ENCODE peak calls at places on chromosomes 3 and 15, in eight cellular contexts. One of them, this sample, is unnamed.

GRCh38 chr15:92801412-92801773 is 98.7 kb upstream of the CHD2 start:
- DNase-seq in progenitor cell of endocrine pancreas: no peak
- DNase-seq in pulmonary artery endothelial cell: no peak
- DNase-seq in dorsolateral prefrontal cortex: no peak
- DNase-seq in activated naive CD8-positive, alpha-beta T cell treated with anti-CD3 and anti-CD28 coated beads, Interleukin-2, amount 50 U/mL, for 16 hours: no peak
- DNase-seq in heart left ventricle: no peak
- DNase-seq in central memory CD4-positive, alpha-beta T cell: no peak
- DNase-seq in upper lobe of right lung: no peak
- DNase-seq in this sample: no peak

GRCh38 chr3:50267280-50267913 is 1.6 kb upstream of the SEMA3B start:
- DNase-seq in progenitor cell of endocrine pancreas: no peak
- DNase-seq in dorsolateral prefrontal cortex: peak
- DNase-seq in pulmonary artery endothelial cell: no peak
- DNase-seq in central memory CD4-positive, alpha-beta T cell: no peak
- DNase-seq in activated naive CD8-positive, alpha-beta T cell treated with anti-CD3 and anti-CD28 coated beads, Interleukin-2, amount 50 U/mL, for 16 hours: no peak
- DNase-seq in heart left ventricle: peak
- DNase-seq in upper lobe of right lung: peak
- DNase-seq in this sample: no peak

GRCh38 chr3:114338651-114339357 is 45.0 kb downstream of the TIGIT start:
- DNase-seq in progenitor cell of endocrine pancreas: no peak
- DNase-seq in activated naive CD8-positive, alpha-beta T cell treated with anti-CD3 and anti-CD28 coated beads, Interleukin-2, amount 50 U/mL, for 16 hours: no peak
- DNase-seq in pulmonary artery endothelial cell: no peak
- DNase-seq in heart left ventricle: no peak
- DNase-seq in dorsolateral prefrontal cortex: no peak
- DNase-seq in upper lobe of right lung: no peak
- DNase-seq in central memory CD4-positive, alpha-beta T cell: no peak
- DNase-seq in this sample: no peak

GRCh38 chr3:139032326-139033002 is 11.7 kb upstream of the PRR23B start:
- DNase-seq in heart left ventricle: no peak
- DNase-seq in upper lobe of right lung: no peak
- DNase-seq in dorsolateral prefrontal cortex: no peak
- DNase-seq in pulmonary artery endothelial cell: no peak
- DNase-seq in central memory CD4-positive, alpha-beta T cell: no peak
- DNase-seq in progenitor cell of endocrine pancreas: no peak
- DNase-seq in activated naive CD8-positive, alpha-beta T cell treated with anti-CD3 and anti-CD28 coated beads, Interleukin-2, amount 50 U/mL, for 16 hours: no peak
- DNase-seq in this sample: no peak

GRCh38 chr3:120798346-120798745 is 55.8 kb downstream of the GTF2E1 start:
- DNase-seq in pulmonary artery endothelial cell: no peak
- DNase-seq in dorsolateral prefrontal cortex: no peak
- DNase-seq in central memory CD4-positive, alpha-beta T cell: no peak
- DNase-seq in activated naive CD8-positive, alpha-beta T cell treated with anti-CD3 and anti-CD28 coated beads, Interleukin-2, amount 50 U/mL, for 16 hours: no peak
- DNase-seq in upper lobe of right lung: no peak
- DNase-seq in heart left ventricle: no peak
- DNase-seq in progenitor cell of endocrine pancreas: no peak
- DNase-seq in this sample: no peak

GRCh38 chr3:144264805-144265204 is 293.2 kb downstream of the DIPK2A start:
- DNase-seq in pulmonary artery endothelial cell: no peak
- DNase-seq in dorsolateral prefrontal cortex: no peak
- DNase-seq in central memory CD4-positive, alpha-beta T cell: no peak
- DNase-seq in progenitor cell of endocrine pancreas: no peak
- DNase-seq in heart left ventricle: no peak
- DNase-seq in activated naive CD8-positive, alpha-beta T cell treated with anti-CD3 and anti-CD28 coated beads, Interleukin-2, amount 50 U/mL, for 16 hours: no peak
- DNase-seq in upper lobe of right lung: no peak
- DNase-seq in this sample: no peak

GRCh38 chr15:80789836-80790235 is 10.7 kb downstream of the CEMIP start:
- DNase-seq in central memory CD4-positive, alpha-beta T cell: no peak
- DNase-seq in upper lobe of right lung: no peak
- DNase-seq in pulmonary artery endothelial cell: no peak
- DNase-seq in activated naive CD8-positive, alpha-beta T cell treated with anti-CD3 and anti-CD28 coated beads, Interleukin-2, amount 50 U/mL, for 16 hours: no peak
- DNase-seq in progenitor cell of endocrine pancreas: no peak
- DNase-seq in dorsolateral prefrontal cortex: no peak
- DNase-seq in heart left ventricle: no peak
- DNase-seq in this sample: no peak

GRCh38 chr3:10614160-10614559 is 108.8 kb upstream of the ATP2B2 start:
- DNase-seq in central memory CD4-positive, alpha-beta T cell: no peak
- DNase-seq in activated naive CD8-positive, alpha-beta T cell treated with anti-CD3 and anti-CD28 coated beads, Interleukin-2, amount 50 U/mL, for 16 hours: no peak
- DNase-seq in dorsolateral prefrontal cortex: no peak
- DNase-seq in progenitor cell of endocrine pancreas: no peak
- DNase-seq in upper lobe of right lung: no peak
- DNase-seq in pulmonary artery endothelial cell: no peak
- DNase-seq in heart left ventricle: no peak
- DNase-seq in this sample: no peak

GRCh38 chr15:93497256-93497655 is 408.2 kb upstream of the RGMA start:
- DNase-seq in upper lobe of right lung: no peak
- DNase-seq in pulmonary artery endothelial cell: no peak
- DNase-seq in central memory CD4-positive, alpha-beta T cell: no peak
- DNase-seq in activated naive CD8-positive, alpha-beta T cell treated with anti-CD3 and anti-CD28 coated beads, Interleukin-2, amount 50 U/mL, for 16 hours: no peak
- DNase-seq in dorsolateral prefrontal cortex: no peak
- DNase-seq in progenitor cell of endocrine pancreas: no peak
- DNase-seq in heart left ventricle: no peak
- DNase-seq in this sample: no peak

GRCh38 chr3:47912006-47912504 is 104.2 kb downstream of the MAP4 start:
- DNase-seq in dorsolateral prefrontal cortex: no peak
- DNase-seq in progenitor cell of endocrine pancreas: no peak
- DNase-seq in central memory CD4-positive, alpha-beta T cell: no peak
- DNase-seq in upper lobe of right lung: no peak
- DNase-seq in heart left ventricle: no peak
- DNase-seq in pulmonary artery endothelial cell: no peak
- DNase-seq in activated naive CD8-positive, alpha-beta T cell treated with anti-CD3 and anti-CD28 coated beads, Interleukin-2, amount 50 U/mL, for 16 hours: no peak
- DNase-seq in this sample: no peak

GRCh38 chr3:187567741-187568140 is 102.5 kb downstream of the SST start:
- DNase-seq in upper lobe of right lung: no peak
- DNase-seq in activated naive CD8-positive, alpha-beta T cell treated with anti-CD3 and anti-CD28 coated beads, Interleukin-2, amount 50 U/mL, for 16 hours: no peak
- DNase-seq in heart left ventricle: no peak
- DNase-seq in dorsolateral prefrontal cortex: no peak
- DNase-seq in pulmonary artery endothelial cell: no peak
- DNase-seq in progenitor cell of endocrine pancreas: no peak
- DNase-seq in central memory CD4-positive, alpha-beta T cell: no peak
- DNase-seq in this sample: no peak

GRCh38 chr15:64610257-64610919 is 150.0 kb downstream of the ZNF609 start:
- DNase-seq in progenitor cell of endocrine pancreas: no peak
- DNase-seq in activated naive CD8-positive, alpha-beta T cell treated with anti-CD3 and anti-CD28 coated beads, Interleukin-2, amount 50 U/mL, for 16 hours: no peak
- DNase-seq in pulmonary artery endothelial cell: no peak
- DNase-seq in central memory CD4-positive, alpha-beta T cell: no peak
- DNase-seq in dorsolateral prefrontal cortex: no peak
- DNase-seq in upper lobe of right lung: no peak
- DNase-seq in heart left ventricle: no peak
- DNase-seq in this sample: no peak

GRCh38 chr3:87127286-87127685 is 99.8 kb upstream of the CHMP2B start:
- DNase-seq in central memory CD4-positive, alpha-beta T cell: no peak
- DNase-seq in activated naive CD8-positive, alpha-beta T cell treated with anti-CD3 and anti-CD28 coated beads, Interleukin-2, amount 50 U/mL, for 16 hours: no peak
- DNase-seq in progenitor cell of endocrine pancreas: no peak
- DNase-seq in upper lobe of right lung: no peak
- DNase-seq in heart left ventricle: no peak
- DNase-seq in dorsolateral prefrontal cortex: no peak
- DNase-seq in pulmonary artery endothelial cell: no peak
- DNase-seq in this sample: no peak

GRCh38 chr15:60480149-60480548 is 1.2 kb upstream of the ICE2 start:
- DNase-seq in activated naive CD8-positive, alpha-beta T cell treated with anti-CD3 and anti-CD28 coated beads, Interleukin-2, amount 50 U/mL, for 16 hours: no peak
- DNase-seq in progenitor cell of endocrine pancreas: no peak
- DNase-seq in central memory CD4-positive, alpha-beta T cell: no peak
- DNase-seq in pulmonary artery endothelial cell: no peak
- DNase-seq in heart left ventricle: no peak
- DNase-seq in dorsolateral prefrontal cortex: no peak
- DNase-seq in upper lobe of right lung: no peak
- DNase-seq in this sample: no peak

GRCh38 chr3:17798000-17798399 is 55.6 kb upstream of the TBC1D5 start:
- DNase-seq in dorsolateral prefrontal cortex: no peak
- DNase-seq in central memory CD4-positive, alpha-beta T cell: no peak
- DNase-seq in progenitor cell of endocrine pancreas: no peak
- DNase-seq in heart left ventricle: no peak
- DNase-seq in upper lobe of right lung: no peak
- DNase-seq in pulmonary artery endothelial cell: no peak
- DNase-seq in activated naive CD8-positive, alpha-beta T cell treated with anti-CD3 and anti-CD28 coated beads, Interleukin-2, amount 50 U/mL, for 16 hours: no peak
- DNase-seq in this sample: no peak

GRCh38 chr3:122921791-122922651 is 105.5 kb downstream of the SEMA5B start:
- DNase-seq in upper lobe of right lung: no peak
- DNase-seq in pulmonary artery endothelial cell: no peak
- DNase-seq in dorsolateral prefrontal cortex: no peak
- DNase-seq in activated naive CD8-positive, alpha-beta T cell treated with anti-CD3 and anti-CD28 coated beads, Interleukin-2, amount 50 U/mL, for 16 hours: no peak
- DNase-seq in progenitor cell of endocrine pancreas: peak
- DNase-seq in central memory CD4-positive, alpha-beta T cell: no peak
- DNase-seq in heart left ventricle: no peak
- DNase-seq in this sample: no peak

GRCh38 chr3:10378742-10379141 is 57.8 kb upstream of the SEC13 start:
- DNase-seq in activated naive CD8-positive, alpha-beta T cell treated with anti-CD3 and anti-CD28 coated beads, Interleukin-2, amount 50 U/mL, for 16 hours: no peak
- DNase-seq in central memory CD4-positive, alpha-beta T cell: no peak
- DNase-seq in progenitor cell of endocrine pancreas: no peak
- DNase-seq in dorsolateral prefrontal cortex: no peak
- DNase-seq in pulmonary artery endothelial cell: no peak
- DNase-seq in heart left ventricle: no peak
- DNase-seq in upper lobe of right lung: no peak
- DNase-seq in this sample: no peak

GRCh38 chr15:58641660-58642059 is 107.8 kb downstream of the ADAM10 start:
- DNase-seq in dorsolateral prefrontal cortex: no peak
- DNase-seq in pulmonary artery endothelial cell: no peak
- DNase-seq in upper lobe of right lung: no peak
- DNase-seq in heart left ventricle: no peak
- DNase-seq in progenitor cell of endocrine pancreas: no peak
- DNase-seq in activated naive CD8-positive, alpha-beta T cell treated with anti-CD3 and anti-CD28 coated beads, Interleukin-2, amount 50 U/mL, for 16 hours: no peak
- DNase-seq in central memory CD4-positive, alpha-beta T cell: no peak
- DNase-seq in this sample: no peak

GRCh38 chr3:194030372-194030771 is 105.6 kb upstream of the HES1 start:
- DNase-seq in progenitor cell of endocrine pancreas: no peak
- DNase-seq in central memory CD4-positive, alpha-beta T cell: no peak
- DNase-seq in activated naive CD8-positive, alpha-beta T cell treated with anti-CD3 and anti-CD28 coated beads, Interleukin-2, amount 50 U/mL, for 16 hours: no peak
- DNase-seq in upper lobe of right lung: no peak
- DNase-seq in pulmonary artery endothelial cell: no peak
- DNase-seq in heart left ventricle: no peak
- DNase-seq in dorsolateral prefrontal cortex: no peak
- DNase-seq in this sample: no peak

GRCh38 chr3:171772427-171773056 is 37.7 kb downstream of the PLD1 start:
- DNase-seq in heart left ventricle: peak
- DNase-seq in progenitor cell of endocrine pancreas: peak
- DNase-seq in pulmonary artery endothelial cell: no peak
- DNase-seq in central memory CD4-positive, alpha-beta T cell: peak
- DNase-seq in upper lobe of right lung: no peak
- DNase-seq in activated naive CD8-positive, alpha-beta T cell treated with anti-CD3 and anti-CD28 coated beads, Interleukin-2, amount 50 U/mL, for 16 hours: no peak
- DNase-seq in dorsolateral prefrontal cortex: peak
- DNase-seq in this sample: peak

GRCh38 chr15:70690491-70691281 is 72.7 kb downstream of the UACA start:
- DNase-seq in heart left ventricle: no peak
- DNase-seq in dorsolateral prefrontal cortex: no peak
- DNase-seq in pulmonary artery endothelial cell: no peak
- DNase-seq in progenitor cell of endocrine pancreas: no peak
- DNase-seq in activated naive CD8-positive, alpha-beta T cell treated with anti-CD3 and anti-CD28 coated beads, Interleukin-2, amount 50 U/mL, for 16 hours: no peak
- DNase-seq in central memory CD4-positive, alpha-beta T cell: no peak
- DNase-seq in upper lobe of right lung: no peak
- DNase-seq in this sample: no peak

GRCh38 chr3:20013396-20013795 is 1.3 kb upstream of the PP2D1 start:
- DNase-seq in pulmonary artery endothelial cell: no peak
- DNase-seq in upper lobe of right lung: no peak
- DNase-seq in activated naive CD8-positive, alpha-beta T cell treated with anti-CD3 and anti-CD28 coated beads, Interleukin-2, amount 50 U/mL, for 16 hours: no peak
- DNase-seq in central memory CD4-positive, alpha-beta T cell: no peak
- DNase-seq in progenitor cell of endocrine pancreas: no peak
- DNase-seq in heart left ventricle: no peak
- DNase-seq in dorsolateral prefrontal cortex: no peak
- DNase-seq in this sample: no peak

GRCh38 chr3:134768116-134768515 is 26.9 kb upstream of the EPHB1 start:
- DNase-seq in progenitor cell of endocrine pancreas: no peak
- DNase-seq in dorsolateral prefrontal cortex: no peak
- DNase-seq in activated naive CD8-positive, alpha-beta T cell treated with anti-CD3 and anti-CD28 coated beads, Interleukin-2, amount 50 U/mL, for 16 hours: no peak
- DNase-seq in upper lobe of right lung: no peak
- DNase-seq in central memory CD4-positive, alpha-beta T cell: no peak
- DNase-seq in pulmonary artery endothelial cell: no peak
- DNase-seq in heart left ventricle: no peak
- DNase-seq in this sample: no peak

GRCh38 chr3:55655544-55655943 is 168.4 kb upstream of the WNT5A start:
- DNase-seq in activated naive CD8-positive, alpha-beta T cell treated with anti-CD3 and anti-CD28 coated beads, Interleukin-2, amount 50 U/mL, for 16 hours: no peak
- DNase-seq in progenitor cell of endocrine pancreas: no peak
- DNase-seq in dorsolateral prefrontal cortex: no peak
- DNase-seq in heart left ventricle: no peak
- DNase-seq in central memory CD4-positive, alpha-beta T cell: no peak
- DNase-seq in pulmonary artery endothelial cell: no peak
- DNase-seq in upper lobe of right lung: no peak
- DNase-seq in this sample: no peak

GRCh38 chr15:90915808-90916440 is 12.8 kb downstream of the MAN2A2 start:
- DNase-seq in activated naive CD8-positive, alpha-beta T cell treated with anti-CD3 and anti-CD28 coated beads, Interleukin-2, amount 50 U/mL, for 16 hours: no peak
- DNase-seq in upper lobe of right lung: peak
- DNase-seq in central memory CD4-positive, alpha-beta T cell: no peak
- DNase-seq in dorsolateral prefrontal cortex: no peak
- DNase-seq in progenitor cell of endocrine pancreas: no peak
- DNase-seq in pulmonary artery endothelial cell: no peak
- DNase-seq in heart left ventricle: peak
- DNase-seq in this sample: no peak

GRCh38 chr3:63442918-63443317 is 164.8 kb downstream of the SYNPR start:
- DNase-seq in central memory CD4-positive, alpha-beta T cell: no peak
- DNase-seq in pulmonary artery endothelial cell: no peak
- DNase-seq in dorsolateral prefrontal cortex: no peak
- DNase-seq in progenitor cell of endocrine pancreas: no peak
- DNase-seq in upper lobe of right lung: no peak
- DNase-seq in activated naive CD8-positive, alpha-beta T cell treated with anti-CD3 and anti-CD28 coated beads, Interleukin-2, amount 50 U/mL, for 16 hours: no peak
- DNase-seq in heart left ventricle: no peak
- DNase-seq in this sample: no peak

GRCh38 chr3:23948761-23949160 is 3.7 kb downstream of the NR1D2 start:
- DNase-seq in upper lobe of right lung: no peak
- DNase-seq in activated naive CD8-positive, alpha-beta T cell treated with anti-CD3 and anti-CD28 coated beads, Interleukin-2, amount 50 U/mL, for 16 hours: no peak
- DNase-seq in heart left ventricle: no peak
- DNase-seq in pulmonary artery endothelial cell: no peak
- DNase-seq in central memory CD4-positive, alpha-beta T cell: no peak
- DNase-seq in progenitor cell of endocrine pancreas: no peak
- DNase-seq in dorsolateral prefrontal cortex: no peak
- DNase-seq in this sample: no peak

GRCh38 chr3:182484184-182484583 is 309.1 kb upstream of the ATP11B start:
- DNase-seq in progenitor cell of endocrine pancreas: no peak
- DNase-seq in heart left ventricle: no peak
- DNase-seq in upper lobe of right lung: no peak
- DNase-seq in dorsolateral prefrontal cortex: no peak
- DNase-seq in central memory CD4-positive, alpha-beta T cell: no peak
- DNase-seq in activated naive CD8-positive, alpha-beta T cell treated with anti-CD3 and anti-CD28 coated beads, Interleukin-2, amount 50 U/mL, for 16 hours: no peak
- DNase-seq in pulmonary artery endothelial cell: no peak
- DNase-seq in this sample: no peak

GRCh38 chr15:64334530-64334929 is 21.4 kb downstream of the CSNK1G1 start:
- DNase-seq in central memory CD4-positive, alpha-beta T cell: peak
- DNase-seq in dorsolateral prefrontal cortex: no peak
- DNase-seq in activated naive CD8-positive, alpha-beta T cell treated with anti-CD3 and anti-CD28 coated beads, Interleukin-2, amount 50 U/mL, for 16 hours: no peak
- DNase-seq in pulmonary artery endothelial cell: no peak
- DNase-seq in heart left ventricle: no peak
- DNase-seq in upper lobe of right lung: no peak
- DNase-seq in progenitor cell of endocrine pancreas: no peak
- DNase-seq in this sample: peak

GRCh38 chr3:149274220-149274619 is 52.6 kb upstream of the CP start:
- DNase-seq in pulmonary artery endothelial cell: no peak
- DNase-seq in central memory CD4-positive, alpha-beta T cell: no peak
- DNase-seq in activated naive CD8-positive, alpha-beta T cell treated with anti-CD3 and anti-CD28 coated beads, Interleukin-2, amount 50 U/mL, for 16 hours: no peak
- DNase-seq in heart left ventricle: no peak
- DNase-seq in dorsolateral prefrontal cortex: no peak
- DNase-seq in progenitor cell of endocrine pancreas: no peak
- DNase-seq in upper lobe of right lung: no peak
- DNase-seq in this sample: no peak

GRCh38 chr3:85808750-85809149 is 850.0 kb downstream of the CADM2 start:
- DNase-seq in dorsolateral prefrontal cortex: no peak
- DNase-seq in activated naive CD8-positive, alpha-beta T cell treated with anti-CD3 and anti-CD28 coated beads, Interleukin-2, amount 50 U/mL, for 16 hours: no peak
- DNase-seq in central memory CD4-positive, alpha-beta T cell: no peak
- DNase-seq in heart left ventricle: no peak
- DNase-seq in upper lobe of right lung: no peak
- DNase-seq in progenitor cell of endocrine pancreas: no peak
- DNase-seq in pulmonary artery endothelial cell: no peak
- DNase-seq in this sample: no peak

This sample was measured in activated naive CD4-positive, alpha-beta T cell.